ENCODE peak calls at places on chromosome 9, in seven cellular contexts. U is RWPE2, F is lung, Z is H9, G is fibroblast of lung, T is heart right ventricle, D is OCI-LY7. L is an unnamed sample.
A peak's percentile ranks its signal among the peaks of the same experiment; 100 is the strongest.

GRCh38 chr9:129351058-129351641 is 173.1 kb upstream of the IER5L start:
- DNase-seq in U (no peak), F (no peak), Z (peak; percentile 83), G (no peak), T (no peak), D (no peak), L (no peak)

GRCh38 chr9:10232352-10232930 is 380.4 kb downstream of the PTPRD start:
- DNase-seq in U (no peak), F (no peak), Z (no peak), G (peak; percentile 1), T (no peak), D (no peak), L (no peak)

GRCh38 chr9:135216236-135216635 is 128.8 kb downstream of the OLFM1 start:
- DNase-seq in U (peak; percentile 28), F (no peak), Z (no peak), G (no peak), T (no peak), D (no peak), L (no peak)

GRCh38 chr9:20835364-20836286 is 151.6 kb downstream of the FOCAD start:
- DNase-seq in U (no peak), F (no peak), Z (no peak), G (peak; percentile 61), T (no peak), D (no peak), L (no peak)

GRCh38 chr9:23775549-23775948 is 50.5 kb downstream of the ELAVL2 start:
- DNase-seq in U (no peak), F (no peak), Z (no peak), G (no peak), T (no peak), D (no peak), L (no peak)

GRCh38 chr9:22838266-22838665 is 391.6 kb downstream of the DMRTA1 start:
- DNase-seq in U (no peak), F (no peak), Z (no peak), G (no peak), T (no peak), D (no peak), L (no peak)

GRCh38 chr9:14383296-14383695 is 69.4 kb upstream of the NFIB start:
- DNase-seq in U (no peak), F (no peak), Z (no peak), G (peak; percentile 66), T (no peak), D (no peak), L (no peak)

GRCh38 chr9:135401218-135401617 is 78.4 kb upstream of the PPP1R26 start:
- DNase-seq in U (no peak), F (no peak), Z (no peak), G (no peak), T (no peak), D (no peak), L (no peak)

GRCh38 chr9:118455781-118456180 is 751.6 kb downstream of the TLR4 start:
- DNase-seq in U (no peak), F (no peak), Z (no peak), G (peak; percentile 0), T (no peak), D (no peak), L (no peak)

GRCh38 chr9:116084497-116084896 is 69.1 kb upstream of the PAPPA start:
- DNase-seq in U (no peak), F (no peak), Z (no peak), G (no peak), T (no peak), D (no peak), L (no peak)

GRCh38 chr9:130138791-130139190 is 33.4 kb upstream of the NCS1 start:
- DNase-seq in U (no peak), F (peak; percentile 42), Z (no peak), G (peak; percentile 100), T (no peak), D (no peak), L (no peak)

GRCh38 chr9:80061940-80062339 is 490.2 kb downstream of the TLE4 start:
- DNase-seq in U (no peak), F (no peak), Z (no peak), G (peak; percentile 97), T (no peak), D (no peak), L (no peak)

GRCh38 chr9:97900738-97901565 is 21.3 kb downstream of the TRMO start:
- DNase-seq in U (no peak), F (no peak), Z (no peak), G (peak; percentile 44), T (no peak), D (peak; percentile 48), L (no peak)

GRCh38 chr9:104961238-104961637 is 33.3 kb upstream of the ABCA1 start:
- DNase-seq in U (peak; percentile 82), F (no peak), Z (peak; percentile 87), G (peak; percentile 58), T (no peak), D (peak; percentile 53), L (peak; percentile 17)

GRCh38 chr9:93302586-93303257 is 118.8 kb downstream of the WNK2 start:
- DNase-seq in U (no peak), F (no peak), Z (peak; percentile 76), G (peak; percentile 42), T (no peak), D (peak; percentile 86), L (peak; percentile 74)

GRCh38 chr9:78707481-78707977 is 410.6 kb downstream of the PSAT1 start:
- DNase-seq in U (no peak), F (no peak), Z (no peak), G (peak; percentile 88), T (no peak), D (no peak), L (no peak)

GRCh38 chr9:84062538-84062937 is 81.9 kb downstream of the RMI1 start:
- DNase-seq in U (no peak), F (no peak), Z (no peak), G (no peak), T (peak; percentile 60), D (no peak), L (no peak)

GRCh38 chr9:79026311-79026710 is 545.5 kb upstream of the TLE4 start:
- DNase-seq in U (peak; percentile 80), F (no peak), Z (peak; percentile 31), G (peak; percentile 34), T (no peak), D (no peak), L (no peak)

GRCh38 chr9:22119537-22120167 is 110.5 kb upstream of the CDKN2B start:
- DNase-seq in U (no peak), F (no peak), Z (no peak), G (no peak), T (no peak), D (peak; percentile 38), L (no peak)

GRCh38 chr9:133580416-133580738 is 28.8 kb downstream of the FAM163B start:
- DNase-seq in U (no peak), F (no peak), Z (no peak), G (no peak), T (no peak), D (peak; percentile 45), L (no peak)

GRCh38 chr9:110842976-110843375 is 174.4 kb downstream of the MUSK start:
- DNase-seq in U (no peak), F (no peak), Z (no peak), G (peak; percentile 69), T (no peak), D (no peak), L (no peak)

GRCh38 chr9:77305622-77306365 is 128.5 kb downstream of the VPS13A start:
- DNase-seq in U (no peak), F (no peak), Z (no peak), G (peak; percentile 8), T (no peak), D (no peak), L (no peak)

GRCh38 chr9:107588393-107588792 is 98.8 kb upstream of the KLF4 start:
- DNase-seq in U (no peak), F (no peak), Z (no peak), G (no peak), T (no peak), D (no peak), L (no peak)

DNA sequence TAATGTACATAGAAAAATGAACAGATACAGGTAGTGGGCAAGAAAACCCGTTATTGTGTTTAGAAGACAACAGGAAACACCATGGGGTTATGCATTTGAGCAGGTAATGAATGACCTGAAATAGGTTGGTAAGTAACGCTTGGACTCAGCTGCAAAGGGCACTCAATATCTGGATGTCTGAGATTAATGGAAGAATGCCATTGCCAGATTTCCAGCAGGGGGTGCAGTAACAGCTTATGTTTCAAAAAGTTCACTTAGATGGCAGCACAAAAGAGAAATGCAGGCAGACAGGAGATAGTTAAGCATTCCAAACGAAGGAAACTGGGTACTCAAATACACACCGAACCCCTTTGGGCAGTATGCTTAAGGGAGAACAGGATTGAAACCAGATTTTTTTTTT is 285.5 kb upstream of the VLDLR start:
- DNase-seq in U (no peak), F (no peak), Z (no peak), G (no peak), T (no peak), D (no peak), L (no peak)
- TF ChIP-seq CTCF in U (no peak), F (no peak), Z (peak; percentile 30), G (peak; percentile 39), T (peak; percentile 30), D (peak; percentile 47), L (no peak)

DNA sequence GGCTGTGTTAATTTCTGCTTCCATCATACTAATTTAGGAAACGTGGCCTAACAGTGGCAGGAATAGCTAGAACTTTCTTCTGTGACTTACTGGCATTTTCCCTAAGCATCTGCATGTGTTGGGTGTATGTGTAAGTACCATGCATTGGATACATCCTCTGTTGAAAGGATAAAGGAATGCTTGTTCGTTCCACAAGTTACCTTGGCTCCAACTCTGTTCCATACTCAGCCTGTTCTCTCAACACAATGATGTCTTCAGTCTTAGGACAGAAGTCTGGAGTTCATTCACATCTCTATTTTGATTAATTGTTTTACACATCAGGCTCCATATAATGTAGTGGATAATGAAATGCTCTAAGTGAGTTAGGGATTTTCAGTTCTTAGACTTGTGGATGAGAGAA is 190.1 kb upstream of the DMRT1 start:
- DNase-seq in U (no peak), F (no peak), Z (no peak), G (no peak), T (no peak), D (no peak), L (no peak)
- H3K4me1 ChIP-seq in U (peaks cover 18% of the 10 kb centered on the region), F (peaks cover 10% of the 10 kb centered on the region), Z (peaks cover 7% of the 10 kb centered on the region), G (peaks cover 2% of the 10 kb centered on the region), T (peaks cover 83% of the 10 kb centered on the region), D (peaks cover 61% of the 10 kb centered on the region), L (peaks cover 12% of the 10 kb centered on the region)

DNA sequence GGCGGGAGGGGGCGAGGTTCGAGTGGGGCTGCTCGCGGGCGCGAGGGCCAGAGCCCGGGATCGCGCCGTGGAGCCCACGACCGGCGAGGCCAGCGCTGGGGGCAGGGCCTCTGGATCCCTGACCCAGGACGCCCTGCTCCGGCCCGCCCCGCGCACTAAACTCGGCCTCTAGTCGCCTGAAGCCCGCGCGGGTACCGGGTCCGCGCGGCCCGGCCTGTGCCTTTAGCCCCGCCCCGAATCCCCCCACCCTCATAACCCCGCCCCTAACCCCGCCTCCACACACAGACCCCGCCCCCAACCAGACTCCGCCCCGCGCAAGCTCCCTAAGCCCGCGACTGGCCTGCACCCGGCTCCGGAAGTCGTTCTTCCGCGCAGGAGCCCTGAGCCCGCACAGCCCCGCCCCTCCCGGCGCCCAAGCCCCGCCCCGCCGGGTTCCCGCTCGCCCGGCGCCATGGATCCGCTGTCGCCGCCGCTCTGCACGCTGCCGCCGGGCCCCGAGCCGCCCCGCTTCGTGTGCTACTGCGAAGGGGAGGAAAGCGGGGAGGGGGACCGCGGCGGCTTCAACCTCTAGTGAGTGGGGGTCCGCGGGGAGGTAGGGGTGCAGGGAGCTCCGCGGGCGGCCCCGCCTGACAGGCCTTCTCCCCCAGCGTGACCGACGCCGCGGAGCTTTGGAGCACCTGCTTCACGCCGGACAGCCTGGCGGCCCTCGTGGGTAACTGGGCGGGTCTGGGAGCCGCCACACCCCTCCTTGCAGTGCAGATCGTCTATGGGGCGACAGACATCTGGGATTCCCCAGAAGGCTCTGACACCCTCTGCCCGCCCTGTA is at the start of gene PAXX:
- DNase-seq in U (peak; percentile 94), F (peak; percentile 92), Z (peak; percentile 93), G (peak; percentile 83), T (peak; percentile 95), D (peak; percentile 94), L (peak; percentile 84)
- H3K27ac ChIP-seq in U (peak within 1 kb of the TSS; percentile 49), F (peak within 1 kb of the TSS; percentile 34), Z (no peak within 1 kb of the TSS), G (peak within 1 kb of the TSS; percentile 47), T (peak within 1 kb of the TSS; percentile 85), D (peak within 1 kb of the TSS; percentile 63), L (peak within 1 kb of the TSS; percentile 69)

GRCh38 chr9:35415769-35416427 is 74.0 kb upstream of the RUSC2 start:
- DNase-seq in U (no peak), F (no peak), Z (peak; percentile 60), G (no peak), T (no peak), D (no peak), L (no peak)
- TF ChIP-seq CTCF in U (peak; percentile 26), F (no peak), Z (peak; percentile 64), G (no peak), T (no peak), D (peak; percentile 44), L (no peak)